ENCODE peak calls at places on chromosomes 5 and 9, in seven cellular contexts. One of them, this sample, is unnamed.

GRCh38 chr9:104091028-104091590 is 3.0 kb upstream of the SMC2 start:
- DNase-seq in AG10803: no peak
- DNase-seq in kidney epithelial cell: no peak
- DNase-seq in transverse colon: no peak
- DNase-seq in MM.1S: no peak
- DNase-seq in HepG2: no peak
- DNase-seq in uterus: no peak
- DNase-seq in this sample: peak

GRCh38 chr9:137157618-137158502 is 12.0 kb downstream of the LRRC26 start:
- DNase-seq in kidney epithelial cell: no peak
- DNase-seq in AG10803: peak
- DNase-seq in MM.1S: peak
- DNase-seq in transverse colon: no peak
- DNase-seq in HepG2: no peak
- DNase-seq in uterus: no peak
- DNase-seq in this sample: no peak

GRCh38 chr5:136048966-136049365 is 20.2 kb downstream of the TGFBI start:
- DNase-seq in MM.1S: no peak
- DNase-seq in kidney epithelial cell: no peak
- DNase-seq in HepG2: no peak
- DNase-seq in AG10803: no peak
- DNase-seq in transverse colon: no peak
- DNase-seq in uterus: peak
- DNase-seq in this sample: no peak

GRCh38 chr9:127209220-127209619 is 55.4 kb upstream of the GARNL3 start:
- DNase-seq in kidney epithelial cell: no peak
- DNase-seq in uterus: no peak
- DNase-seq in AG10803: no peak
- DNase-seq in HepG2: no peak
- DNase-seq in MM.1S: no peak
- DNase-seq in transverse colon: no peak
- DNase-seq in this sample: no peak

GRCh38 chr9:4382722-4383317 is 83.0 kb upstream of the GLIS3 start:
- DNase-seq in AG10803: peak
- DNase-seq in MM.1S: peak
- DNase-seq in kidney epithelial cell: no peak
- DNase-seq in HepG2: no peak
- DNase-seq in transverse colon: no peak
- DNase-seq in uterus: no peak
- DNase-seq in this sample: peak

GRCh38 chr9:77743381-77743780 is 95.3 kb upstream of the GNA14 start:
- DNase-seq in kidney epithelial cell: no peak
- DNase-seq in AG10803: peak
- DNase-seq in MM.1S: no peak
- DNase-seq in transverse colon: no peak
- DNase-seq in HepG2: no peak
- DNase-seq in uterus: no peak
- DNase-seq in this sample: peak

GRCh38 chr5:138981606-138982005 is 106.5 kb upstream of the LRRTM2 start:
- DNase-seq in MM.1S: no peak
- DNase-seq in AG10803: peak
- DNase-seq in transverse colon: no peak
- DNase-seq in uterus: no peak
- DNase-seq in kidney epithelial cell: no peak
- DNase-seq in HepG2: no peak
- DNase-seq in this sample: no peak

GRCh38 chr5:118791986-118792734 is 196.2 kb downstream of the DTWD2 start:
- DNase-seq in transverse colon: no peak
- DNase-seq in MM.1S: peak
- DNase-seq in kidney epithelial cell: peak
- DNase-seq in AG10803: peak
- DNase-seq in uterus: no peak
- DNase-seq in HepG2: peak
- DNase-seq in this sample: peak

GRCh38 chr5:10702040-10702629 is 58.9 kb downstream of the DAP start:
- DNase-seq in MM.1S: no peak
- DNase-seq in HepG2: no peak
- DNase-seq in transverse colon: no peak
- DNase-seq in AG10803: peak
- DNase-seq in uterus: no peak
- DNase-seq in kidney epithelial cell: peak
- DNase-seq in this sample: peak

GRCh38 chr5:33608476-33609026 is 167.8 kb downstream of the TARS1 start:
- DNase-seq in HepG2: no peak
- DNase-seq in transverse colon: no peak
- DNase-seq in kidney epithelial cell: no peak
- DNase-seq in MM.1S: no peak
- DNase-seq in uterus: no peak
- DNase-seq in AG10803: no peak
- DNase-seq in this sample: no peak

GRCh38 chr5:139386039-139386438 is 2.9 kb upstream of the SLC23A1 start:
- DNase-seq in transverse colon: no peak
- DNase-seq in MM.1S: no peak
- DNase-seq in AG10803: no peak
- DNase-seq in HepG2: no peak
- DNase-seq in kidney epithelial cell: no peak
- DNase-seq in uterus: no peak
- DNase-seq in this sample: no peak

GRCh38 chr5:157381746-157382145 is 78.3 kb upstream of the NIPAL4 start:
- DNase-seq in HepG2: no peak
- DNase-seq in transverse colon: no peak
- DNase-seq in AG10803: no peak
- DNase-seq in kidney epithelial cell: no peak
- DNase-seq in uterus: no peak
- DNase-seq in MM.1S: no peak
- DNase-seq in this sample: no peak

GRCh38 chr5:134100283-134101011 is 14.0 kb upstream of the TCF7 start:
- DNase-seq in HepG2: no peak
- DNase-seq in uterus: no peak
- DNase-seq in transverse colon: peak
- DNase-seq in AG10803: no peak
- DNase-seq in kidney epithelial cell: peak
- DNase-seq in MM.1S: peak
- DNase-seq in this sample: peak

GRCh38 chr9:114619205-114619758 is 8.2 kb downstream of the TMEM268 start:
- DNase-seq in kidney epithelial cell: no peak
- DNase-seq in HepG2: no peak
- DNase-seq in AG10803: no peak
- DNase-seq in MM.1S: peak
- DNase-seq in uterus: no peak
- DNase-seq in transverse colon: no peak
- DNase-seq in this sample: no peak

GRCh38 chr5:115979203-115979602 is 16.9 kb downstream of the LVRN start:
- DNase-seq in HepG2: no peak
- DNase-seq in transverse colon: no peak
- DNase-seq in uterus: no peak
- DNase-seq in AG10803: no peak
- DNase-seq in kidney epithelial cell: no peak
- DNase-seq in MM.1S: no peak
- DNase-seq in this sample: no peak

GRCh38 chr5:40866844-40867243 is 25.7 kb downstream of the CARD6 start:
- DNase-seq in transverse colon: no peak
- DNase-seq in HepG2: no peak
- DNase-seq in AG10803: no peak
- DNase-seq in kidney epithelial cell: no peak
- DNase-seq in uterus: no peak
- DNase-seq in MM.1S: no peak
- DNase-seq in this sample: no peak

GRCh38 chr5:40871177-40871576 is 30.0 kb downstream of the CARD6 start:
- DNase-seq in uterus: no peak
- DNase-seq in transverse colon: no peak
- DNase-seq in AG10803: no peak
- DNase-seq in HepG2: no peak
- DNase-seq in kidney epithelial cell: no peak
- DNase-seq in MM.1S: no peak
- DNase-seq in this sample: no peak

GRCh38 chr5:40873481-40873880 is 32.3 kb downstream of the CARD6 start:
- DNase-seq in MM.1S: no peak
- DNase-seq in kidney epithelial cell: no peak
- DNase-seq in HepG2: no peak
- DNase-seq in uterus: no peak
- DNase-seq in transverse colon: no peak
- DNase-seq in AG10803: no peak
- DNase-seq in this sample: no peak

DNA sequence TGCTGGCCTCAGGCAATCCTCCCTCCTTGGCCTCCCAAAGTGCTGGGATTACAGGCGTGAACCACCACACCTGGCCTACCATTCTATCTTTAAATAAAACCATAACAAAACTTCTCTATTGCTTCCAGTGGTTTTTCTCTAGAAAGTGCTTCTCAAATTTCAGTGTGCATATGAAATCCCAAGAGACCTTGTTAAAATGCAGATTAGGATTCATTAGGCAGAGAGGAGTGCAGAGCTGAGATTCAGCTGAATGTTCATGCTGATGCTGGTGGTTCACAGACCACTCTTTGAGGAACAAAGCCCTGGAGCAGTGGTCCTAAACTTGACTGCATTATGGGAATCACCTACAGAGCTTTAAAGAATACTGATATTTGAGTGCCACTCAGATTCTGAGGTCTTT is 28.2 kb downstream of the CARD6 start:
- DNase-seq in kidney epithelial cell: no peak
- DNase-seq in uterus: no peak
- DNase-seq in AG10803: no peak
- DNase-seq in MM.1S: no peak
- DNase-seq in HepG2: no peak
- DNase-seq in transverse colon: no peak
- DNase-seq in this sample: no peak
- TF ChIP-seq CTCF in kidney epithelial cell: no peak
- TF ChIP-seq CTCF in uterus: no peak
- TF ChIP-seq CTCF in AG10803: no peak
- TF ChIP-seq CTCF in MM.1S: no peak
- TF ChIP-seq CTCF in HepG2: no peak
- TF ChIP-seq CTCF in transverse colon: no peak
- TF ChIP-seq CTCF in this sample: no peak

GRCh38 chr5:78506296-78507049 is 142.1 kb downstream of the LHFPL2 start:
- DNase-seq in HepG2: no peak
- DNase-seq in MM.1S: no peak
- DNase-seq in AG10803: peak
- DNase-seq in kidney epithelial cell: no peak
- DNase-seq in transverse colon: no peak
- DNase-seq in uterus: no peak
- DNase-seq in this sample: no peak

GRCh38 chr5:78507531-78507930 is 141.0 kb downstream of the LHFPL2 start:
- DNase-seq in kidney epithelial cell: no peak
- DNase-seq in uterus: no peak
- DNase-seq in AG10803: no peak
- DNase-seq in HepG2: peak
- DNase-seq in MM.1S: no peak
- DNase-seq in transverse colon: no peak
- DNase-seq in this sample: no peak

GRCh38 chr5:78509145-78509865 is 139.3 kb downstream of the LHFPL2 start:
- DNase-seq in AG10803: no peak
- DNase-seq in MM.1S: no peak
- DNase-seq in kidney epithelial cell: no peak
- DNase-seq in transverse colon: no peak
- DNase-seq in HepG2: no peak
- DNase-seq in uterus: no peak
- DNase-seq in this sample: no peak

GRCh38 chr5:78509884-78510769 is 138.4 kb downstream of the LHFPL2 start:
- DNase-seq in kidney epithelial cell: no peak
- DNase-seq in transverse colon: peak
- DNase-seq in uterus: peak
- DNase-seq in HepG2: no peak
- DNase-seq in MM.1S: peak
- DNase-seq in AG10803: no peak
- DNase-seq in this sample: no peak

DNA sequence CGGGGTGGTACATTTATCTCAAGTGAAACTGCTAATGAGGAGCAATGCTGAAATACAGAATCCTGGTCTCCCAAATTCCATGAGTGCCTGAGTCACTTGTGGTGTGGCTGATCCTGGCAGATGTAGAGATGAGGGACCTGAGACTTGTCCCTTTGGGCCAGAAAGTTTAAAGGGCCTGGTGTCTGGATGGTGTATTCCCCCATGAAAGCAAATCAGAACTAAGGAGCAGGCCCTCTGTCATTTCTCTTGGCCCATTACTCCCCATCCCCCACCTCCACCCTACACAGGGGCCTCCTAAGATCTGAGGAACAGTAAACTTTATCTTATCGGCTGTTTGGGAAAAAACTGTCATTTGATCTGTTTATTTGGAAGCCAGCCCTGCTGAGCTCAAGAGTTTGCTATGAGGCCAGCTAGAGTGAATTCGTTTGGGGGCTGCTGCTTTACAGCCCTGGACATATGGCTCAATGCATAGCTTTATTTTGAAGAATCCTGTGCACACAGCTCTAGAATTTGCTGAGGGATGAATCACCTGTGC is 140.3 kb downstream of the LHFPL2 start:
- DNase-seq in HepG2: peak
- DNase-seq in transverse colon: no peak
- DNase-seq in uterus: no peak
- DNase-seq in MM.1S: no peak
- DNase-seq in AG10803: peak
- DNase-seq in kidney epithelial cell: no peak
- DNase-seq in this sample: no peak
- H3K4me3 ChIP-seq in HepG2: no peak
- H3K4me3 ChIP-seq in transverse colon: no peak
- H3K4me3 ChIP-seq in uterus: no peak
- H3K4me3 ChIP-seq in MM.1S: no peak
- H3K4me3 ChIP-seq in AG10803: no peak
- H3K4me3 ChIP-seq in kidney epithelial cell: no peak
- H3K4me3 ChIP-seq in this sample: no peak

DNA sequence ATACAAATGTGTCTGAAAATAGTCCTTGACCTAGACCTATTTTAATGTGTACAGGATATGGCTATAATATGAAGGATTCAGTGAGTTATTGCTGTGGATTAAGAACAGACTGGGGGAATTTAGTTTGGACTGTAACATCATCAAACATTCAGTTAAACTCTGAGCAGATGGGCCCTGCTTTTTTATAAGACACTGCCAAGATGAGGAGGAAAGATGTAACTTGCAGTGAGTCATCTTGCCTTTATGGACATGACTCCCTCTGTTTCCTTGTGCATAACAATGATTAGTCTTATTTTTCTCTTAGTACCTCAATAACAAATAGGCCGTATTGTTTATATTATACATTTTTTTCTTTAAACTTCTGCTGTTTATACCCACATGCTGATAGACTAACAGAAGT is 12.2 kb downstream of the PPP3R2 start:
- DNase-seq in transverse colon: no peak
- DNase-seq in AG10803: peak
- DNase-seq in MM.1S: no peak
- DNase-seq in uterus: no peak
- DNase-seq in kidney epithelial cell: no peak
- DNase-seq in HepG2: no peak
- DNase-seq in this sample: peak
- TF ChIP-seq CTCF in transverse colon: no peak
- TF ChIP-seq CTCF in AG10803: no peak
- TF ChIP-seq CTCF in MM.1S: no peak
- TF ChIP-seq CTCF in uterus: no peak
- TF ChIP-seq CTCF in kidney epithelial cell: no peak
- TF ChIP-seq CTCF in HepG2: no peak
- TF ChIP-seq CTCF in this sample: no peak

DNA sequence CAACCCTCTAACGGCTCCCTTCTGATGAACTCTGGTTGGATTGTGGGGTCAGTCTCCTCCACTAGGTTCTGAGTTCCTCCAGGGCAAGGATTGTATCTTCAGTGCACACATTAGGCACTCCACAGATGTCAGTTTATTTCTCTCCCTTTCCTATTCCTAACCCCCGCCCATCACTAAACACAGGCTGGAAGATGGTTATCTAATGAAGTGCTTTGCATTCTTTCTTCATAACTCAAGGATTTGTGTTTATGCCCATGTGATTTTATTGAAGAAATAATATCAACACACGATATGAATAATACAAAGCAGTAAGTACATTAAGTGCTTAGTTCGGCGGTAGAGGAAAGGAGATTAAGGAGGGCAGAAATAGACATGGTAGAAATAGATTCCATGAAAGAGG is 4.4 kb upstream of the CREBRF start:
- DNase-seq in MM.1S: no peak
- DNase-seq in transverse colon: no peak
- DNase-seq in HepG2: no peak
- DNase-seq in uterus: no peak
- DNase-seq in kidney epithelial cell: no peak
- DNase-seq in AG10803: peak
- DNase-seq in this sample: no peak
- H3K4me3 ChIP-seq in MM.1S: no peak
- H3K4me3 ChIP-seq in transverse colon: no peak
- H3K4me3 ChIP-seq in HepG2: no peak
- H3K4me3 ChIP-seq in uterus: no peak
- H3K4me3 ChIP-seq in kidney epithelial cell: no peak
- H3K4me3 ChIP-seq in AG10803: no peak
- H3K4me3 ChIP-seq in this sample: no peak

This sample was measured in astrocyte of the cerebellum.